ENCODE peak calls at places on chromosomes 13 and 19, in six cellular contexts. One of them, this sample, is unnamed.
A peak's percentile ranks its signal among the peaks of the same experiment; 100 is the strongest.

GRCh38 chr19:30204721-30205120 is 167.5 kb upstream of the ZNF536 start:
- DNase-seq in AG09319: no peak
- DNase-seq in pancreas: no peak
- DNase-seq in neural crest cell: no peak
- DNase-seq in fibroblast of the aortic adventitia: no peak
- DNase-seq in choroid plexus epithelial cell: no peak
- DNase-seq in this sample: no peak

GRCh38 chr13:112741835-112742570 is 52.2 kb downstream of the ATP11A start:
- DNase-seq in fibroblast of the aortic adventitia: no peak
- DNase-seq in pancreas: no peak
- DNase-seq in AG09319: no peak
- DNase-seq in neural crest cell: no peak
- DNase-seq in choroid plexus epithelial cell: no peak
- DNase-seq in this sample: no peak

GRCh38 chr13:27117947-27118346 is 53.7 kb downstream of the USP12 start:
- DNase-seq in AG09319: no peak
- DNase-seq in neural crest cell: no peak
- DNase-seq in pancreas: no peak
- DNase-seq in fibroblast of the aortic adventitia: no peak
- DNase-seq in choroid plexus epithelial cell: no peak
- DNase-seq in this sample: no peak

GRCh38 chr19:32349724-32350475 is 4.5 kb downstream of the ZNF507 start:
- DNase-seq in pancreas: no peak
- DNase-seq in neural crest cell: no peak
- DNase-seq in AG09319: no peak
- DNase-seq in choroid plexus epithelial cell: no peak
- DNase-seq in fibroblast of the aortic adventitia: no peak
- DNase-seq in this sample: no peak

GRCh38 chr13:89097994-89098393 is 1426.8 kb downstream of the SLITRK5 start:
- DNase-seq in AG09319: no peak
- DNase-seq in choroid plexus epithelial cell: no peak
- DNase-seq in neural crest cell: no peak
- DNase-seq in fibroblast of the aortic adventitia: no peak
- DNase-seq in pancreas: no peak
- DNase-seq in this sample: no peak

GRCh38 chr19:19256072-19256969 is 16.8 kb downstream of the TM6SF2 start:
- DNase-seq in choroid plexus epithelial cell: no peak
- DNase-seq in pancreas: no peak
- DNase-seq in AG09319: no peak
- DNase-seq in fibroblast of the aortic adventitia: no peak
- DNase-seq in neural crest cell: no peak
- DNase-seq in this sample: no peak

GRCh38 chr19:46728693-46729339 is 11.9 kb upstream of the PRKD2 start:
- DNase-seq in pancreas: peak; percentile 82
- DNase-seq in neural crest cell: peak; percentile 65
- DNase-seq in AG09319: no peak
- DNase-seq in choroid plexus epithelial cell: peak; percentile 71
- DNase-seq in fibroblast of the aortic adventitia: peak; percentile 53
- DNase-seq in this sample: peak; percentile 63

GRCh38 chr19:8530061-8530679 is 16.2 kb upstream of the ZNF414 start:
- DNase-seq in pancreas: no peak
- DNase-seq in fibroblast of the aortic adventitia: no peak
- DNase-seq in choroid plexus epithelial cell: no peak
- DNase-seq in AG09319: no peak
- DNase-seq in neural crest cell: no peak
- DNase-seq in this sample: no peak

GRCh38 chr13:99465454-99465853 is 35.8 kb upstream of the TM9SF2 start:
- DNase-seq in neural crest cell: no peak
- DNase-seq in AG09319: no peak
- DNase-seq in choroid plexus epithelial cell: no peak
- DNase-seq in fibroblast of the aortic adventitia: no peak
- DNase-seq in pancreas: no peak
- DNase-seq in this sample: no peak

GRCh38 chr13:99311137-99311536 is 3.9 kb upstream of the GPR183 start:
- DNase-seq in choroid plexus epithelial cell: no peak
- DNase-seq in fibroblast of the aortic adventitia: no peak
- DNase-seq in neural crest cell: no peak
- DNase-seq in pancreas: no peak
- DNase-seq in AG09319: no peak
- DNase-seq in this sample: no peak

DNA sequence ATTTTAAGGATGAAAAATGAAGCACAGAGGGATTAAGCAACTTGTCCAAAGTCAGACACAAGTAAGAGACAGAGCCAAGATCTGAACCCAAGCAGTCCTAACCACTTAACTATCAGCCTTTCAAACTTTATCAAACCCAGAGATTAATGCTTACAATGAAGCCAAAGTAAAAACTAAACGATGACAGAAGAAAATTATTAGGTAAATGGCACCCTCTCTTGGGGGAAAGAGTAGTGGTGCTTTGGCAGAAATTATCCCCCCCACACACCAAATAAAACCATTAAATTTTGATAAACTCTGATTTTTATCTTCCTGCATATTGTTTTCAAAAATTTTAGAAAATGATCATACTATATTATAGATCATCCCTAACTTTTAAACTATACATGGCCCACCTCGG is 329.2 kb downstream of the SLC7A1 start:
- DNase-seq in fibroblast of the aortic adventitia: no peak
- DNase-seq in choroid plexus epithelial cell: no peak
- DNase-seq in pancreas: no peak
- DNase-seq in AG09319: no peak
- DNase-seq in neural crest cell: no peak
- DNase-seq in this sample: no peak
- TF ChIP-seq CTCF in fibroblast of the aortic adventitia: no peak
- TF ChIP-seq CTCF in choroid plexus epithelial cell: no peak
- TF ChIP-seq CTCF in pancreas: no peak
- TF ChIP-seq CTCF in AG09319: no peak
- TF ChIP-seq CTCF in neural crest cell: no peak
- TF ChIP-seq CTCF in this sample: no peak

GRCh38 chr13:96025283-96025682 is 27.9 kb downstream of the UGGT2 start:
- DNase-seq in pancreas: no peak
- DNase-seq in AG09319: no peak
- DNase-seq in neural crest cell: no peak
- DNase-seq in fibroblast of the aortic adventitia: peak; percentile 15
- DNase-seq in choroid plexus epithelial cell: peak; percentile 14
- DNase-seq in this sample: no peak

GRCh38 chr13:96018135-96018534 is 35.1 kb downstream of the UGGT2 start:
- DNase-seq in choroid plexus epithelial cell: no peak
- DNase-seq in fibroblast of the aortic adventitia: no peak
- DNase-seq in AG09319: no peak
- DNase-seq in pancreas: no peak
- DNase-seq in neural crest cell: no peak
- DNase-seq in this sample: no peak

GRCh38 chr13:96020941-96021340 is 32.3 kb downstream of the UGGT2 start:
- DNase-seq in choroid plexus epithelial cell: no peak
- DNase-seq in pancreas: no peak
- DNase-seq in fibroblast of the aortic adventitia: no peak
- DNase-seq in neural crest cell: no peak
- DNase-seq in AG09319: no peak
- DNase-seq in this sample: no peak

DNA sequence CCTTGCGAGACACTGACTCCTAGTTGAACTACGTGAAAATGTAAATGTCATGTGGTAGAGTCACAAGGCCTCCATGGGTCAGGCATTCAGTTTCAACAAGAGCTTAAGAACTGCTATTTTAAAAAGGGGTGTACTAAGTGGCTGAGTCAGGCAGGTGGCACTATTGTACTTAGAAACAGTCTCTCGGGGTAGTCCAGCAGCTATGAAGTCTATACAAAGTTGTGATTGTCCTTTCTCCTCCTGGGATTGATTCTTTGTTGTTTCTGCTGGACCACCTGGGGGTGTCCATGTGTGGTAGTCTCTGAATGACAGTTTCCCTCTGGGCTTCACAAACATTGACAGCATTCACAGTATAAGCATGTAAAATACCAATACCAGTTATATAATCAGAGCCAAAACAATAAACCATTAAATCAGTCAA is 33.0 kb downstream of the UGGT2 start:
- DNase-seq in choroid plexus epithelial cell: peak; percentile 93
- DNase-seq in AG09319: peak; percentile 20
- DNase-seq in neural crest cell: peak; percentile 7
- DNase-seq in fibroblast of the aortic adventitia: peak; percentile 83
- DNase-seq in pancreas: no peak
- DNase-seq in this sample: no peak
- TF ChIP-seq CTCF in choroid plexus epithelial cell: peak; percentile 83
- TF ChIP-seq CTCF in AG09319: peak; percentile 50
- TF ChIP-seq CTCF in neural crest cell: peak; percentile 80
- TF ChIP-seq CTCF in fibroblast of the aortic adventitia: peak; percentile 71
- TF ChIP-seq CTCF in pancreas: peak; percentile 55
- TF ChIP-seq CTCF in this sample: no peak

GRCh38 chr19:1618157-1619093 is 13.2 kb upstream of the UQCR11 start:
- DNase-seq in pancreas: peak; percentile 75
- DNase-seq in fibroblast of the aortic adventitia: peak; percentile 16
- DNase-seq in neural crest cell: no peak
- DNase-seq in AG09319: no peak
- DNase-seq in choroid plexus epithelial cell: peak; percentile 26
- DNase-seq in this sample: no peak
- TF ChIP-seq CTCF in pancreas: no peak
- TF ChIP-seq CTCF in fibroblast of the aortic adventitia: peak; percentile 27
- TF ChIP-seq CTCF in neural crest cell: peak; percentile 54
- TF ChIP-seq CTCF in AG09319: peak; percentile 22
- TF ChIP-seq CTCF in choroid plexus epithelial cell: peak; percentile 53
- TF ChIP-seq CTCF in this sample: no peak

GRCh38 chr13:46884531-46884930 is 12.3 kb downstream of the HTR2A start:
- DNase-seq in AG09319: no peak
- DNase-seq in neural crest cell: no peak
- DNase-seq in fibroblast of the aortic adventitia: no peak
- DNase-seq in pancreas: no peak
- DNase-seq in choroid plexus epithelial cell: no peak
- DNase-seq in this sample: no peak

DNA sequence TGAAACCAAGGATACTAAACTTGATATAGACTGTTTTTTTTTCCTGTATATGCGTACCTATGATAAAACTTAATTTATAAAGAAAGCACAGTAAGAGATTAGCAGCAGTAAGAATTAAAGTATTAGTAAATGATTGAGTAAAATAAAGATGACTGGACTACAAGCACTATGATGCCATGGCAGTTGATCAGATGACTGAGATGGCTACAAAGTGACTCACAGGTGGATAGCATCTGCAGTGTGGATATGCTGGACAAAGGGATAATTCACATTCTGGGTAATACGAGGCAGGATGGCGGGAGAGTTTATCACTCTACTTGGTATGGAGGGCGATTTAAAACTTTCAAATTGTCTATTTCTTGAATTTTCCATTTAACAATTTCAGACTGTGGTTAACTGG is 11.8 kb downstream of the HTR2A start:
- DNase-seq in fibroblast of the aortic adventitia: no peak
- DNase-seq in choroid plexus epithelial cell: no peak
- DNase-seq in neural crest cell: no peak
- DNase-seq in pancreas: no peak
- DNase-seq in AG09319: no peak
- DNase-seq in this sample: no peak
- TF ChIP-seq CTCF in fibroblast of the aortic adventitia: no peak
- TF ChIP-seq CTCF in choroid plexus epithelial cell: no peak
- TF ChIP-seq CTCF in neural crest cell: no peak
- TF ChIP-seq CTCF in pancreas: no peak
- TF ChIP-seq CTCF in AG09319: no peak
- TF ChIP-seq CTCF in this sample: no peak

GRCh38 chr13:46604226-46604968 is 51.4 kb downstream of the LRCH1 start:
- DNase-seq in AG09319: no peak
- DNase-seq in fibroblast of the aortic adventitia: no peak
- DNase-seq in choroid plexus epithelial cell: no peak
- DNase-seq in neural crest cell: no peak
- DNase-seq in pancreas: no peak
- DNase-seq in this sample: no peak

GRCh38 chr13:46605089-46605488 is 52.1 kb downstream of the LRCH1 start:
- DNase-seq in pancreas: no peak
- DNase-seq in neural crest cell: no peak
- DNase-seq in AG09319: no peak
- DNase-seq in fibroblast of the aortic adventitia: no peak
- DNase-seq in choroid plexus epithelial cell: no peak
- DNase-seq in this sample: no peak

GRCh38 chr13:46602531-46602930 is 49.6 kb downstream of the LRCH1 start:
- DNase-seq in neural crest cell: no peak
- DNase-seq in choroid plexus epithelial cell: no peak
- DNase-seq in AG09319: no peak
- DNase-seq in pancreas: no peak
- DNase-seq in fibroblast of the aortic adventitia: no peak
- DNase-seq in this sample: no peak

GRCh38 chr13:46600943-46601311 is 48.0 kb downstream of the LRCH1 start:
- DNase-seq in fibroblast of the aortic adventitia: no peak
- DNase-seq in neural crest cell: no peak
- DNase-seq in pancreas: no peak
- DNase-seq in AG09319: no peak
- DNase-seq in choroid plexus epithelial cell: no peak
- DNase-seq in this sample: no peak

GRCh38 chr13:46603165-46603603 is 50.2 kb downstream of the LRCH1 start:
- DNase-seq in neural crest cell: no peak
- DNase-seq in AG09319: no peak
- DNase-seq in fibroblast of the aortic adventitia: peak; percentile 47
- DNase-seq in pancreas: no peak
- DNase-seq in choroid plexus epithelial cell: peak; percentile 52
- DNase-seq in this sample: no peak
- TF ChIP-seq CTCF in neural crest cell: peak; percentile 45
- TF ChIP-seq CTCF in AG09319: peak; percentile 14
- TF ChIP-seq CTCF in fibroblast of the aortic adventitia: peak; percentile 30
- TF ChIP-seq CTCF in pancreas: no peak
- TF ChIP-seq CTCF in choroid plexus epithelial cell: peak; percentile 52
- TF ChIP-seq CTCF in this sample: no peak

GRCh38 chr19:13023666-13024065 is 28.4 kb downstream of the NFIX start:
- DNase-seq in pancreas: no peak
- DNase-seq in AG09319: no peak
- DNase-seq in choroid plexus epithelial cell: no peak
- DNase-seq in fibroblast of the aortic adventitia: peak; percentile 70
- DNase-seq in neural crest cell: no peak
- DNase-seq in this sample: no peak

GRCh38 chr19:13024126-13024957 is 29.1 kb downstream of the NFIX start:
- DNase-seq in AG09319: no peak
- DNase-seq in neural crest cell: no peak
- DNase-seq in pancreas: no peak
- DNase-seq in fibroblast of the aortic adventitia: peak; percentile 50
- DNase-seq in choroid plexus epithelial cell: peak; percentile 30
- DNase-seq in this sample: no peak

GRCh38 chr19:13022859-13023636 is 27.8 kb downstream of the NFIX start:
- DNase-seq in fibroblast of the aortic adventitia: peak; percentile 98
- DNase-seq in AG09319: peak; percentile 97
- DNase-seq in choroid plexus epithelial cell: peak; percentile 93
- DNase-seq in pancreas: no peak
- DNase-seq in neural crest cell: no peak
- DNase-seq in this sample: no peak

GRCh38 chr19:13020002-13020414 is 24.7 kb downstream of the NFIX start:
- DNase-seq in AG09319: no peak
- DNase-seq in fibroblast of the aortic adventitia: no peak
- DNase-seq in pancreas: no peak
- DNase-seq in neural crest cell: no peak
- DNase-seq in choroid plexus epithelial cell: no peak
- DNase-seq in this sample: no peak

GRCh38 chr19:13022111-13022858 is 27.0 kb downstream of the NFIX start:
- DNase-seq in fibroblast of the aortic adventitia: peak; percentile 74
- DNase-seq in neural crest cell: no peak
- DNase-seq in pancreas: no peak
- DNase-seq in choroid plexus epithelial cell: no peak
- DNase-seq in AG09319: no peak
- DNase-seq in this sample: no peak
- TF ChIP-seq CTCF in fibroblast of the aortic adventitia: no peak
- TF ChIP-seq CTCF in neural crest cell: no peak
- TF ChIP-seq CTCF in pancreas: no peak
- TF ChIP-seq CTCF in choroid plexus epithelial cell: no peak
- TF ChIP-seq CTCF in AG09319: no peak
- TF ChIP-seq CTCF in this sample: no peak

This sample was measured in omental fat pad.